ENCODE peak calls at places on chromosome 1, in eight cellular contexts. One of them, this sample, is unnamed.

GRCh38 chr1:19802269-19802668 is 2.6 kb upstream of the TMCO4 start:
- DNase-seq in upper lobe of right lung: no peak
- DNase-seq in PC-3: no peak
- DNase-seq in left ventricle myocardium inferior: no peak
- DNase-seq in vagina: no peak
- DNase-seq in stomach: no peak
- DNase-seq in kidney: no peak
- DNase-seq in right atrium auricular region: no peak
- DNase-seq in this sample: no peak

GRCh38 chr1:241947355-241947754 is 10.2 kb upstream of the BECN2 start:
- DNase-seq in upper lobe of right lung: no peak
- DNase-seq in PC-3: peak; percentile 47
- DNase-seq in left ventricle myocardium inferior: no peak
- DNase-seq in vagina: no peak
- DNase-seq in stomach: no peak
- DNase-seq in kidney: no peak
- DNase-seq in right atrium auricular region: no peak
- DNase-seq in this sample: no peak

GRCh38 chr1:39102537-39103320 is 76.6 kb downstream of the NDUFS5 start:
- DNase-seq in upper lobe of right lung: no peak
- DNase-seq in PC-3: peak; percentile 75
- DNase-seq in left ventricle myocardium inferior: no peak
- DNase-seq in vagina: no peak
- DNase-seq in stomach: no peak
- DNase-seq in kidney: no peak
- DNase-seq in right atrium auricular region: no peak
- DNase-seq in this sample: no peak

GRCh38 chr1:10339036-10339567 is 59.8 kb upstream of the PGD start:
- DNase-seq in upper lobe of right lung: no peak
- DNase-seq in PC-3: no peak
- DNase-seq in left ventricle myocardium inferior: no peak
- DNase-seq in vagina: no peak
- DNase-seq in stomach: no peak
- DNase-seq in kidney: no peak
- DNase-seq in right atrium auricular region: no peak
- DNase-seq in this sample: no peak

GRCh38 chr1:179779645-179780272 is 36.7 kb downstream of the FAM163A start:
- DNase-seq in upper lobe of right lung: no peak
- DNase-seq in PC-3: peak; percentile 58
- DNase-seq in left ventricle myocardium inferior: no peak
- DNase-seq in vagina: no peak
- DNase-seq in stomach: no peak
- DNase-seq in kidney: no peak
- DNase-seq in right atrium auricular region: no peak
- DNase-seq in this sample: no peak

GRCh38 chr1:28141685-28142084 is 34.8 kb downstream of the PTAFR start:
- DNase-seq in upper lobe of right lung: no peak
- DNase-seq in PC-3: no peak
- DNase-seq in left ventricle myocardium inferior: no peak
- DNase-seq in vagina: no peak
- DNase-seq in stomach: no peak
- DNase-seq in kidney: no peak
- DNase-seq in right atrium auricular region: no peak
- DNase-seq in this sample: no peak

GRCh38 chr1:16183157-16183556 is 27.3 kb upstream of the EPHA2 start:
- DNase-seq in upper lobe of right lung: peak; percentile 90
- DNase-seq in PC-3: peak; percentile 88
- DNase-seq in left ventricle myocardium inferior: no peak
- DNase-seq in vagina: no peak
- DNase-seq in stomach: no peak
- DNase-seq in kidney: no peak
- DNase-seq in right atrium auricular region: peak; percentile 82
- DNase-seq in this sample: no peak

GRCh38 chr1:207343675-207344074 is 22.2 kb downstream of the CD55 start:
- DNase-seq in upper lobe of right lung: no peak
- DNase-seq in PC-3: no peak
- DNase-seq in left ventricle myocardium inferior: no peak
- DNase-seq in vagina: no peak
- DNase-seq in stomach: no peak
- DNase-seq in kidney: no peak
- DNase-seq in right atrium auricular region: no peak
- DNase-seq in this sample: no peak

GRCh38 chr1:41741244-41741643 is 177.5 kb downstream of the HIVEP3 start:
- DNase-seq in upper lobe of right lung: peak; percentile 44
- DNase-seq in PC-3: peak; percentile 27
- DNase-seq in left ventricle myocardium inferior: no peak
- DNase-seq in vagina: no peak
- DNase-seq in stomach: no peak
- DNase-seq in kidney: no peak
- DNase-seq in right atrium auricular region: no peak
- DNase-seq in this sample: no peak

GRCh38 chr1:161702250-161702649 is 4.8 kb upstream of the FCRLA start:
- DNase-seq in upper lobe of right lung: no peak
- DNase-seq in PC-3: peak; percentile 25
- DNase-seq in left ventricle myocardium inferior: no peak
- DNase-seq in vagina: no peak
- DNase-seq in stomach: no peak
- DNase-seq in kidney: no peak
- DNase-seq in right atrium auricular region: no peak
- DNase-seq in this sample: no peak

GRCh38 chr1:66258404-66259105 is 275.4 kb upstream of the SGIP1 start:
- DNase-seq in upper lobe of right lung: no peak
- DNase-seq in PC-3: peak; percentile 30
- DNase-seq in left ventricle myocardium inferior: no peak
- DNase-seq in vagina: no peak
- DNase-seq in stomach: no peak
- DNase-seq in kidney: no peak
- DNase-seq in right atrium auricular region: no peak
- DNase-seq in this sample: no peak

GRCh38 chr1:171999756-172000155 is 158.5 kb downstream of the DNM3 start:
- DNase-seq in upper lobe of right lung: no peak
- DNase-seq in PC-3: no peak
- DNase-seq in left ventricle myocardium inferior: no peak
- DNase-seq in vagina: no peak
- DNase-seq in stomach: no peak
- DNase-seq in kidney: no peak
- DNase-seq in right atrium auricular region: no peak
- DNase-seq in this sample: no peak

GRCh38 chr1:170836146-170836545 is 99.2 kb upstream of the MROH9 start:
- DNase-seq in upper lobe of right lung: no peak
- DNase-seq in PC-3: no peak
- DNase-seq in left ventricle myocardium inferior: no peak
- DNase-seq in vagina: no peak
- DNase-seq in stomach: no peak
- DNase-seq in kidney: no peak
- DNase-seq in right atrium auricular region: no peak
- DNase-seq in this sample: no peak

GRCh38 chr1:2556277-2557145 is at the start of gene TNFRSF14:
- DNase-seq in upper lobe of right lung: peak; percentile 84
- DNase-seq in PC-3: peak; percentile 51
- DNase-seq in left ventricle myocardium inferior: no peak
- DNase-seq in vagina: no peak
- DNase-seq in stomach: peak; percentile 74
- DNase-seq in kidney: peak; percentile 86
- DNase-seq in right atrium auricular region: peak; percentile 65
- DNase-seq in this sample: no peak

GRCh38 chr1:30777906-30778155 is 20.3 kb upstream of the LAPTM5 start:
- DNase-seq in upper lobe of right lung: no peak
- DNase-seq in PC-3: no peak
- DNase-seq in left ventricle myocardium inferior: no peak
- DNase-seq in vagina: no peak
- DNase-seq in stomach: no peak
- DNase-seq in kidney: no peak
- DNase-seq in right atrium auricular region: no peak
- DNase-seq in this sample: no peak

GRCh38 chr1:76901158-76901767 is 34.0 kb downstream of the ST6GALNAC5 start:
- DNase-seq in upper lobe of right lung: no peak
- DNase-seq in PC-3: peak; percentile 76
- DNase-seq in left ventricle myocardium inferior: no peak
- DNase-seq in vagina: no peak
- DNase-seq in stomach: no peak
- DNase-seq in kidney: no peak
- DNase-seq in right atrium auricular region: no peak
- DNase-seq in this sample: no peak

GRCh38 chr1:32991819-32992488 is 27.3 kb upstream of the RNF19B start:
- DNase-seq in upper lobe of right lung: no peak
- DNase-seq in PC-3: no peak
- DNase-seq in left ventricle myocardium inferior: no peak
- DNase-seq in vagina: no peak
- DNase-seq in stomach: no peak
- DNase-seq in kidney: no peak
- DNase-seq in right atrium auricular region: no peak
- DNase-seq in this sample: no peak

GRCh38 chr1:10546896-10547295 is 72.1 kb downstream of the PEX14 start:
- DNase-seq in upper lobe of right lung: no peak
- DNase-seq in PC-3: no peak
- DNase-seq in left ventricle myocardium inferior: no peak
- DNase-seq in vagina: no peak
- DNase-seq in stomach: no peak
- DNase-seq in kidney: no peak
- DNase-seq in right atrium auricular region: no peak
- DNase-seq in this sample: no peak

GRCh38 chr1:36913523-36914060 is 120.7 kb downstream of the GRIK3 start:
- DNase-seq in upper lobe of right lung: no peak
- DNase-seq in PC-3: no peak
- DNase-seq in left ventricle myocardium inferior: no peak
- DNase-seq in vagina: peak; percentile 56
- DNase-seq in stomach: no peak
- DNase-seq in kidney: no peak
- DNase-seq in right atrium auricular region: no peak
- DNase-seq in this sample: peak; percentile 85

GRCh38 chr1:234175363-234175762 is 197.9 kb upstream of the COA6 start:
- DNase-seq in upper lobe of right lung: peak; percentile 15
- DNase-seq in PC-3: no peak
- DNase-seq in left ventricle myocardium inferior: no peak
- DNase-seq in vagina: no peak
- DNase-seq in stomach: no peak
- DNase-seq in kidney: no peak
- DNase-seq in right atrium auricular region: no peak
- DNase-seq in this sample: no peak

GRCh38 chr1:38440402-38440801 is 393.8 kb upstream of the POU3F1 start:
- DNase-seq in upper lobe of right lung: no peak
- DNase-seq in PC-3: no peak
- DNase-seq in left ventricle myocardium inferior: no peak
- DNase-seq in vagina: no peak
- DNase-seq in stomach: no peak
- DNase-seq in kidney: no peak
- DNase-seq in right atrium auricular region: no peak
- DNase-seq in this sample: no peak

GRCh38 chr1:24112381-24113169 is 640 bp upstream of the MYOM3 start:
- DNase-seq in upper lobe of right lung: peak; percentile 86
- DNase-seq in PC-3: peak; percentile 74
- DNase-seq in left ventricle myocardium inferior: peak; percentile 74
- DNase-seq in vagina: no peak
- DNase-seq in stomach: peak; percentile 69
- DNase-seq in kidney: no peak
- DNase-seq in right atrium auricular region: peak; percentile 79
- DNase-seq in this sample: no peak
- H3K4me3 ChIP-seq in upper lobe of right lung: peak overlapping the region; percentile 19
- H3K4me3 ChIP-seq in PC-3: peak overlapping the region; percentile 43
- H3K4me3 ChIP-seq in left ventricle myocardium inferior: peak overlapping the region; percentile 72
- H3K4me3 ChIP-seq in vagina: peak overlapping the region; percentile 36
- H3K4me3 ChIP-seq in stomach: peak overlapping the region; percentile 13
- H3K4me3 ChIP-seq in kidney: peak overlapping the region; percentile 70
- H3K4me3 ChIP-seq in right atrium auricular region: peak overlapping the region; percentile 50
- H3K4me3 ChIP-seq in this sample: peak overlapping the region; percentile 43

DNA sequence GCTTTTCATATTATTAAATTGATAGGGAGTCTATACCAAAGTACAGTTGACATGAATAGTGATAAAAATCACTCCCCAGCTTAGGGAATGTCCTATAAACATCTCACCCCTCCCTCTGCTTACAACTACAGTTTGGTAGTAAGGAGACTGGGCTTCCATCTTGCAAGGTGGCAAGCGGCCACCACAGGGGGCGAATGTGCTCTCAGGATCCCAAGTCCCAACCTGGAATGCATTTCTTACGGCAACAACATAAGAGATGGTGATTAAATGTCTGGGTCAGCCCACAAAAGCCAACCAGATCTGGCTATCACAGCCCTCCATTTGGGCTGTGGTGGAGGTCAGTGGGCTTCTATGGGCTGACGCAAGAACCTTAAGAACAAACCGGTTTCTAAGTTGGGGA is 68.0 kb downstream of the SMYD2 start:
- DNase-seq in upper lobe of right lung: no peak
- DNase-seq in PC-3: no peak
- DNase-seq in left ventricle myocardium inferior: no peak
- DNase-seq in vagina: no peak
- DNase-seq in stomach: no peak
- DNase-seq in kidney: no peak
- DNase-seq in right atrium auricular region: no peak
- DNase-seq in this sample: no peak
- H3K27ac ChIP-seq in upper lobe of right lung: no peak overlapping the region
- H3K27ac ChIP-seq in PC-3: no peak overlapping the region
- H3K27ac ChIP-seq in left ventricle myocardium inferior: no peak overlapping the region
- H3K27ac ChIP-seq in vagina: no peak overlapping the region
- H3K27ac ChIP-seq in stomach: no peak overlapping the region
- H3K27ac ChIP-seq in kidney: no peak overlapping the region
- H3K27ac ChIP-seq in right atrium auricular region: no peak overlapping the region
- H3K27ac ChIP-seq in this sample: no peak overlapping the region

GRCh38 chr1:79899914-79900313 is 893.4 kb upstream of the ADGRL4 start:
- DNase-seq in upper lobe of right lung: no peak
- DNase-seq in PC-3: peak; percentile 74
- DNase-seq in left ventricle myocardium inferior: no peak
- DNase-seq in vagina: no peak
- DNase-seq in stomach: no peak
- DNase-seq in kidney: no peak
- DNase-seq in right atrium auricular region: no peak
- DNase-seq in this sample: no peak

GRCh38 chr1:79895573-79895972 is 889.0 kb upstream of the ADGRL4 start:
- DNase-seq in upper lobe of right lung: no peak
- DNase-seq in PC-3: no peak
- DNase-seq in left ventricle myocardium inferior: no peak
- DNase-seq in vagina: no peak
- DNase-seq in stomach: no peak
- DNase-seq in kidney: no peak
- DNase-seq in right atrium auricular region: no peak
- DNase-seq in this sample: no peak

DNA sequence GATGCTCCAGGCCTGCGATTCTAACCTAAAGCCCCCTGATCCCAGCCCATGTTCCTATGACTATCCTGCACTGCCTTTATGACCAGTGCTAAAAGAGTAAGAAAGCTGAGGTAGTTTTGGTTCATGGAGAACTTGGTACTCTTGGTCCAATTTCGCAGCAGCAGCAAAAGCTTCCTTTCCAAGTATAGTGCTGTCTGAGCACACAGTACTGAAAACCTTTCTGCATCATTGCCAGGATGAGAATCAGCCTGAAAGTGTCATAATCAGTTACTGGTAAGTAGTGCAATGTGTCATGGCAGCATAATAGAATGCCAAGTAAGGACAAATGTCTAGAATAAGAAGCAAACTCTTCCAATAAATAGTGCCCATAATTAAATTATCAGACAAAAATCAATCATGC is 889.6 kb upstream of the ADGRL4 start:
- DNase-seq in upper lobe of right lung: no peak
- DNase-seq in PC-3: no peak
- DNase-seq in left ventricle myocardium inferior: no peak
- DNase-seq in vagina: no peak
- DNase-seq in stomach: no peak
- DNase-seq in kidney: no peak
- DNase-seq in right atrium auricular region: no peak
- DNase-seq in this sample: no peak
- TF ChIP-seq CTCF in upper lobe of right lung: no peak
- TF ChIP-seq CTCF in PC-3: no peak
- TF ChIP-seq CTCF in left ventricle myocardium inferior: no peak
- TF ChIP-seq CTCF in vagina: no peak
- TF ChIP-seq CTCF in stomach: no peak
- TF ChIP-seq CTCF in kidney: no peak
- TF ChIP-seq CTCF in right atrium auricular region: no peak
- TF ChIP-seq CTCF in this sample: no peak

GRCh38 chr1:219927298-219927955 is 930 bp downstream of the SLC30A10 start:
- DNase-seq in upper lobe of right lung: no peak
- DNase-seq in PC-3: no peak
- DNase-seq in left ventricle myocardium inferior: no peak
- DNase-seq in vagina: no peak
- DNase-seq in stomach: no peak
- DNase-seq in kidney: no peak
- DNase-seq in right atrium auricular region: no peak
- DNase-seq in this sample: peak; percentile 62
- H3K4me3 ChIP-seq in upper lobe of right lung: peak overlapping the region; percentile 25
- H3K4me3 ChIP-seq in PC-3: no peak overlapping the region
- H3K4me3 ChIP-seq in left ventricle myocardium inferior: peak overlapping the region; percentile 65
- H3K4me3 ChIP-seq in vagina: peak overlapping the region; percentile 51
- H3K4me3 ChIP-seq in stomach: peak overlapping the region; percentile 47
- H3K4me3 ChIP-seq in kidney: peak overlapping the region; percentile 49
- H3K4me3 ChIP-seq in right atrium auricular region: peak overlapping the region; percentile 49
- H3K4me3 ChIP-seq in this sample: peak overlapping the region; percentile 38

This sample was measured in esophagus muscularis mucosa.